ENCODE peak calls at places on chromosomes 13 and 19, in seven cellular contexts. M is uterus, O is tibial nerve, V is right lobe of liver, Z is spleen, N is adrenal gland, H is IMR-90. A is an unnamed sample. For H3K4me1, the result is how much of the 10 kb centered on the place peaks cover.

GRCh38 chr19:49878744-49879070 is 1.2 kb downstream of the TBC1D17 start:
- DNase-seq in M (peak), O (no peak), V (peak), Z (peak), N (peak), H (no peak), A (no peak)

GRCh38 chr13:45807520-45808099 is 43.9 kb downstream of the SIAH3 start:
- DNase-seq in M (no peak), O (peak), V (no peak), Z (no peak), N (peak), H (peak), A (peak)

GRCh38 chr19:19064811-19065745 is 1.3 kb downstream of the SLC25A42 start:
- DNase-seq in M (no peak), O (no peak), V (no peak), Z (peak), N (no peak), H (no peak), A (no peak)

GRCh38 chr13:97329331-97329730 is 104.6 kb upstream of the RAP2A start:
- DNase-seq in M (no peak), O (no peak), V (no peak), Z (no peak), N (no peak), H (peak), A (no peak)

GRCh38 chr13:44474122-44474910 is 100.7 kb downstream of the SERP2 start:
- DNase-seq in M (no peak), O (no peak), V (no peak), Z (no peak), N (no peak), H (peak), A (no peak)

GRCh38 chr19:55657004-55657747 is 2.3 kb downstream of the U2AF2 start:
- DNase-seq in M (no peak), O (no peak), V (no peak), Z (no peak), N (peak), H (no peak), A (peak)

GRCh38 chr13:92842145-92842544 is 384.5 kb upstream of the GPC6 start:
- DNase-seq in M (no peak), O (no peak), V (no peak), Z (no peak), N (no peak), H (peak), A (no peak)

GRCh38 chr13:113224486-113224885 is 15.1 kb downstream of the CUL4A start:
- DNase-seq in M (no peak), O (no peak), V (no peak), Z (peak), N (peak), H (no peak), A (peak)

GRCh38 chr13:44434441-44435141 is 61.0 kb downstream of the SERP2 start:
- DNase-seq in M (no peak), O (no peak), V (no peak), Z (peak), N (no peak), H (no peak), A (no peak)

GRCh38 chr13:102697929-102698648 is 3.2 kb upstream of the METTL21C start:
- DNase-seq in M (no peak), O (no peak), V (no peak), Z (no peak), N (no peak), H (no peak), A (no peak)

GRCh38 chr19:375395-376110 is 31.0 kb upstream of the MIER2 start:
- DNase-seq in M (no peak), O (no peak), V (no peak), Z (peak), N (no peak), H (no peak), A (no peak)

GRCh38 chr19:50205681-50206138 is 2.3 kb downstream of the MYH14 start:
- DNase-seq in M (no peak), O (no peak), V (peak), Z (no peak), N (no peak), H (no peak), A (peak)

GRCh38 chr19:579842-580155 is 7.4 kb downstream of the BSG start:
- DNase-seq in M (no peak), O (no peak), V (peak), Z (no peak), N (no peak), H (no peak), A (no peak)

GRCh38 chr19:48752511-48753365 is at the start of gene FUT1:
- DNase-seq in M (no peak), O (no peak), V (no peak), Z (peak), N (no peak), H (no peak), A (peak)

GRCh38 chr19:1610579-1610978 is 5.3 kb upstream of the UQCR11 start:
- DNase-seq in M (no peak), O (no peak), V (no peak), Z (no peak), N (no peak), H (no peak), A (no peak)

GRCh38 chr13:51168623-51169022 is 53.6 kb upstream of the FAM124A start:
- DNase-seq in M (no peak), O (no peak), V (no peak), Z (no peak), N (no peak), H (no peak), A (no peak)

GRCh38 chr19:17854061-17854460 is 5.6 kb upstream of the RPL18A start:
- DNase-seq in M (no peak), O (no peak), V (no peak), Z (no peak), N (no peak), H (no peak), A (no peak)

GRCh38 chr13:40667622-40667978 is 1.2 kb upstream of the FOXO1 start:
- DNase-seq in M (peak), O (no peak), V (no peak), Z (no peak), N (peak), H (no peak), A (no peak)

GRCh38 chr13:67158903-67159302 is 71.2 kb downstream of the PCDH9 start:
- DNase-seq in M (no peak), O (no peak), V (no peak), Z (no peak), N (no peak), H (no peak), A (no peak)

GRCh38 chr13:113951246-113951999 is 22.5 kb downstream of the C13orf46 start:
- DNase-seq in M (peak), O (peak), V (peak), Z (peak), N (peak), H (peak), A (peak)

GRCh38 chr13:30463820-30464495 is 1.8 kb downstream of the HMGB1 start:
- DNase-seq in M (peak), O (peak), V (peak), Z (peak), N (peak), H (peak), A (peak)

GRCh38 chr19:14728595-14728994 is 38.7 kb downstream of the ZNF333 start:
- DNase-seq in M (no peak), O (no peak), V (no peak), Z (no peak), N (peak), H (no peak), A (no peak)

GRCh38 chr13:79799466-79799865 is 318.5 kb downstream of the NDFIP2 start:
- DNase-seq in M (no peak), O (no peak), V (no peak), Z (no peak), N (no peak), H (no peak), A (no peak)

GRCh38 chr13:96771501-96772367 is 222.5 kb downstream of the OXGR1 start:
- DNase-seq in M (no peak), O (no peak), V (no peak), Z (no peak), N (no peak), H (no peak), A (no peak)

GRCh38 chr19:15123900-15124299 is 16.7 kb downstream of the SYDE1 start:
- DNase-seq in M (no peak), O (no peak), V (peak), Z (no peak), N (peak), H (no peak), A (peak)

GRCh38 chr13:113052971-113053370 is 52.6 kb upstream of the F7 start:
- DNase-seq in M (no peak), O (no peak), V (peak), Z (peak), N (no peak), H (no peak), A (no peak)

GRCh38 chr13:80962173-80962572 is 621.2 kb upstream of the SPRY2 start:
- DNase-seq in M (no peak), O (no peak), V (no peak), Z (no peak), N (no peak), H (no peak), A (no peak)

GRCh38 chr13:51681037-51681678 is 96.9 kb downstream of the WDFY2 start:
- DNase-seq in M (no peak), O (no peak), V (no peak), Z (no peak), N (no peak), H (peak), A (no peak)

GRCh38 chr13:24148414-24149305 is 11.9 kb upstream of the SPATA13 start:
- DNase-seq in M (no peak), O (no peak), V (no peak), Z (no peak), N (peak), H (peak), A (peak)

GRCh38 chr19:29172302-29172701 is 40.6 kb downstream of the UQCRFS1 start:
- DNase-seq in M (no peak), O (no peak), V (no peak), Z (no peak), N (no peak), H (no peak), A (no peak)

GRCh38 chr19:52535831-52536800 is 8.6 kb downstream of the ZNF808 start:
- DNase-seq in M (peak), O (peak), V (peak), Z (peak), N (peak), H (peak), A (peak)

GRCh38 chr19:40740747-40741146 is 9.5 kb downstream of the ACTMAP start:
- DNase-seq in M (no peak), O (peak), V (no peak), Z (no peak), N (no peak), H (no peak), A (no peak)
- TF ChIP-seq POLR2A in M (no peak), O (no peak), V (no peak), Z (no peak), N (no peak), H (no peak), A (no peak)

GRCh38 chr19:34096020-34096915 is 76.0 kb upstream of the LSM14A start:
- DNase-seq in M (no peak), O (no peak), V (no peak), Z (no peak), N (peak), H (peak), A (peak)
- TF ChIP-seq CTCF in M (peak), O (peak), V (peak), Z (peak), N (peak), H (peak), A (no peak)

DNA sequence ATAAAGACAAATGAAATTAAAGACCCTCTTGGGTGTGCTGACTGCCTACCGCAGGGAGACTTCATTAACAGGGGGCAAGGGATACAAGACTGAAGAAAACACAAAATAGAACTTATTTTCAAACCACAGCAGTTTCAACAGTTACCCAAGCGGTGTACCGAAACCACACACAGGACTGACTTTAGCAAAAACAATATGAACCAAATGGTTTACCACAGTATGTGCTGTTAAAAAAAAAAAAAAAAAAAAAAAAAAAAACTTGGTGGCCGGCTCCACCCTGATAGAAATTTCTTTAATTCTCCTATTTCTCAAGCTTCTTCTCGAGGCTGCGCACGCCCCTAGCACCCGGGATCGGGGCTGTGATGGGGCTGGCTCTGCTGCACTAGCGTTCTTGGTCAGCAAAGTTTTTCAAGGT is 42.6 kb downstream of the KLF2 start:
- DNase-seq in M (no peak), O (no peak), V (no peak), Z (peak), N (no peak), H (no peak), A (no peak)
- H3K4me1 ChIP-seq in M (under half), O (half or more), V (under half), Z (half or more), N (under half), H (under half), A (under half)

GRCh38 chr13:110712081-110712848 is 1.2 kb upstream of the ING1 start:
- DNase-seq in M (peak), O (peak), V (peak), Z (peak), N (peak), H (peak), A (peak)

GRCh38 chr13:110711778-110712070 is 1.8 kb upstream of the ING1 start:
- DNase-seq in M (no peak), O (no peak), V (no peak), Z (peak), N (no peak), H (no peak), A (no peak)

GRCh38 chr13:110713981-110714797 is 689 bp downstream of the ING1 start:
- DNase-seq in M (peak), O (peak), V (peak), Z (peak), N (peak), H (peak), A (peak)

GRCh38 chr13:110713642-110713952 is at the start of gene ING1:
- DNase-seq in M (no peak), O (no peak), V (no peak), Z (no peak), N (no peak), H (no peak), A (no peak)

GRCh38 chr13:110712849-110713641 is 455 bp upstream of the ING1 start:
- DNase-seq in M (peak), O (peak), V (peak), Z (peak), N (peak), H (peak), A (peak)
- TF ChIP-seq POLR2A in M (peak), O (peak), V (peak), Z (peak), N (peak), H (peak), A (peak)

DNA sequence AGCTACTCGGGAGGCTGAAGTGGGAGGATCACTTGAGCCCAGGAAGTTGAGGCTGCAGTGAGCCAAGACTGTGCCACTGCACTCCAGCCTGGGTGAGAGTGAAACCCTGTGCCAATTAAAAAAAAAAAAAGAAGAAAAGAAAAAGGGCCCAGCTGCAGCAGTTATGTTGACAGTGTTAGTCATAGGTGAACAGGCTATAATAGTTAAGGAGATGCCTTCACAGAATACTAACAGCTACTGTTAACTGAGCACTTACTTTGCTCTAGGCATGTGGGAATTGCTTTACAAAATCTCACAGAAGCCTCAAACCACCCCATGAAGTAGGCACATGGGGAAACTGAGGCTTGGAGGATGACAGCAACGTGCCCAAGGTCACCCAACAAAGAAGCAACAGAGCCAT is 3.9 kb downstream of the FBXO17 start:
- DNase-seq in M (no peak), O (no peak), V (no peak), Z (no peak), N (no peak), H (no peak), A (no peak)
- TF ChIP-seq CTCF in M (no peak), O (no peak), V (no peak), Z (no peak), N (no peak), H (no peak), A (no peak)

DNA sequence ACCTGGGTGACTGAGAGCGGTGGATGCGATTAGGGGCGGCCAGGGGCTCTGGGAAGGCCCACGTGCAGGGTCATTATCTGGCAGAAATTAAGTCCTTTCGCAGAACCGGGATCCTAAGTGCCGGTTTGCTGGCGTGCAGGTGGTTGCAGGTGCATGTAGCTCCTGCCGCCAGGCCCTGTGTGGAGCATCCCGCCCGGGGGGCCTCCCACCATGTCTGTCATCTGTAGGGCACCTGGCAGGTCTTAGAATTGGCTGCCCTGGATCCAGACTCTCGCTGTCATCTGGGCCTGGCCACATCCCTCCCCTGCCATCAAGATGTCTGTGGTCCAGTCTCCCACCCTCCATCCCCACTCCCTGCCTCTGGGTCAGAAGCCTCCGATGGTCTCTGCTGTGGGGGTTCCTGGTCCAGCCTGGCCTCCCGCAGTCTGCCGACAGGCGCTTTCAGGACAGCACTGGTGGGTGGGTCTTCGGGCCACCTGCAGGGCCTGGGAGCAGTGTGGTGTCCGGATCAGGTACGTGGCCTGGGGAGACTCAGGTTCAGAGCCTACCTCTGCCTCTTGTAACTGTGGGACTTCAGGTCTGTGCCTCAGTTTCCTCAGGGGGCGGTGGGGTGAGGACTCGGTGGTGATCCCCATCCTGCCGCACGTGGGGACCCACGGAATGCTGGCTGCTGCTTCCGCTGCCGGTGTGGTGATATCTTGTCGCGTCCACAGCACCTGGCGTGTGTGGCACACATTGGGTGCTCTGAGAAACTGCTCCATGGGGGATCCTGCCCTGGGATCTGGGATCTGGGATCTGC is 5.4 kb downstream of the GNA11 start:
- DNase-seq in M (no peak), O (no peak), V (no peak), Z (peak), N (no peak), H (no peak), A (no peak)
- H3K4me1 ChIP-seq in M (under half), O (half or more), V (under half), Z (half or more), N (half or more), H (under half), A (under half)

GRCh38 chr19:13031917-13032623 is 36.8 kb downstream of the NFIX start:
- DNase-seq in M (no peak), O (peak), V (no peak), Z (no peak), N (no peak), H (peak), A (no peak)
- TF ChIP-seq POLR2A in M (no peak), O (no peak), V (no peak), Z (no peak), N (no peak), H (no peak), A (no peak)